ENCODE peak calls at places on chromosomes 5 and 9, in four cellular contexts. I, A, V and P are unnamed samples.

GRCh38 chr5:177049285-177049684 is 26.8 kb downstream of the ZNF346 start:
- DNase-seq in I (no peak), V (no peak), A (no peak), P (no peak)

GRCh38 chr9:89686134-89686533 is 81.3 kb downstream of the GADD45G start:
- DNase-seq in V (no peak), I (no peak), A (no peak), P (no peak)

GRCh38 chr9:122191519-122191918 is 31.8 kb downstream of the MORN5 start:
- DNase-seq in V (no peak), I (no peak), A (no peak), P (no peak)

GRCh38 chr5:149804478-149805450 is 74.7 kb downstream of the PPARGC1B start:
- DNase-seq in V (no peak), A (no peak), I (no peak), P (no peak)

GRCh38 chr9:114745108-114745848 is 60.6 kb downstream of the TNFSF15 start:
- DNase-seq in A (peak; percentile 81), V (no peak), I (no peak), P (no peak)

GRCh38 chr5:87645241-87645640 is 232.5 kb upstream of the CCNH start:
- DNase-seq in V (no peak), I (no peak), A (no peak), P (no peak)

GRCh38 chr9:529721-530120 is 311.8 kb upstream of the DMRT1 start:
- DNase-seq in A (no peak), I (no peak), V (no peak), P (no peak)

GRCh38 chr9:127886401-127886972 is 9.0 kb upstream of the AK1 start:
- DNase-seq in V (no peak), I (no peak), A (no peak), P (no peak)

GRCh38 chr5:131533844-131534243 is 101.2 kb downstream of the RAPGEF6 start:
- DNase-seq in V (no peak), A (no peak), I (no peak), P (no peak)

GRCh38 chr9:86708918-86709835 is 238.1 kb downstream of the GAS1 start:
- DNase-seq in I (no peak), V (no peak), A (no peak), P (no peak)

GRCh38 chr5:59187772-59188347 is 605.0 kb downstream of the RAB3C start:
- DNase-seq in I (no peak), V (no peak), A (peak; percentile 59), P (no peak)

GRCh38 chr5:158910782-158911692 is 188.7 kb downstream of the EBF1 start:
- DNase-seq in I (no peak), V (no peak), A (peak; percentile 78), P (peak; percentile 13)

DNA sequence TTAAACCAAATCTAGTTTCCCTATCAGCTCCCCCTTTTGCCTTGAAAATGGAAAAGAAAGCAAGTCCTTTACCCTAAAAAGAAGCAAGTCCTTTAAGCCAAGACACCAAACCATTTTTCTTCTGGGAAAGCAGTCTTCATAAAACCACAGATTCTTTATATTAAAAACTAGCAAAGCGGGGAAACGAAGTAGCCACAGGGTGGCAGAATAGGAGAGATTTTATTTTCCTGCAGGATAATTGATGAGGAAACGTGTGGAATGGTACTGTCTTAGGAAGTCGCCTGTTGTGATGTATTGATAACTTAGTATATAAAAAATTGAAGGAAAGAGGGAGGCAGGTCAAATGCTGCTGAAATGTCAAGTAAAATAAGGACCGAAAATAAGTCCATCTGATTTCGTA is 41.1 kb downstream of the ZNF883 start:
- DNase-seq in V (no peak), I (no peak), A (peak; percentile 20), P (no peak)
- TF ChIP-seq CTCF in V (peak; percentile 10), I (peak; percentile 4), A (peak; percentile 7), P (peak; percentile 48)

GRCh38 chr9:36470891-36471290 is 70.8 kb upstream of the RNF38 start:
- DNase-seq in A (peak; percentile 83), I (no peak), V (no peak), P (no peak)
- H3K4me3 ChIP-seq in A (peak overlapping the region; percentile 39), I (no peak overlapping the region), V (no peak overlapping the region), P (peak overlapping the region; percentile 36)

DNA sequence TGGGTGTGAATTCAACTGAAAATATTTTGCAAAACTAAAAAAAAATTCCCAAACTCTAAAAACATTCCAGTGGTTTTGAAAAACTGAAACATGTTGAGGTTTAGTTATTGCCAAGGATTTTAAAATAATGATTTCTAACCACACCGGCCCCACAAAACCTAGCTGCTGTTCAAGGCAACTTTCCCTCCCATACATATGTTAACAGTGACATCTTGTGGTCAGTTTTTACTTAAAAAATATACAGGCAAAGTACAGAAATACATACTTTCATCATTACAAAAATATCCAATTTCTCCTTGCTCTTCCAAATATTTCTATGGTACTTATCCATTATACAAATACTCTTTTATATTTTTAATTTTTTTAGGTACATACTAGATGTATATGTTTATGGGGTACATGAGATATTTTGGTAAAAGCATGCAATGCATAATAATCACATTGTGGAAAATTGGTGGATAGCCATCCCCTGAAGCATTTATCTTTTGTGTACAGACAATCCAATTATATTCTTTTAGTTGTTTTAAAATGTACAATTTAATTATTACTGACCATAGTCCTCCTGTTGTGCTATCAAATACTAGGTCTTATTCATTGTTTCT is 34.4 kb upstream of the MRPS30 start:
- DNase-seq in V (peak; percentile 66), A (peak; percentile 73), I (peak; percentile 14), P (peak; percentile 37)
- TF ChIP-seq CTCF in V (peak; percentile 39), A (peak; percentile 32), I (peak; percentile 68), P (peak; percentile 48)

GRCh38 chr9:137025120-137025966 is 2.7 kb downstream of the ABCA2 start:
- DNase-seq in V (no peak), A (no peak), I (no peak), P (no peak)

GRCh38 chr9:137027369-137028012 is 546 bp downstream of the ABCA2 start:
- DNase-seq in A (no peak), V (peak; percentile 64), I (no peak), P (no peak)

GRCh38 chr9:137026828-137027227 is 1.2 kb downstream of the ABCA2 start:
- DNase-seq in I (no peak), V (no peak), A (no peak), P (no peak)

GRCh38 chr9:137028013-137028280 is at the start of gene ABCA2:
- DNase-seq in A (no peak), I (no peak), V (no peak), P (no peak)

DNA sequence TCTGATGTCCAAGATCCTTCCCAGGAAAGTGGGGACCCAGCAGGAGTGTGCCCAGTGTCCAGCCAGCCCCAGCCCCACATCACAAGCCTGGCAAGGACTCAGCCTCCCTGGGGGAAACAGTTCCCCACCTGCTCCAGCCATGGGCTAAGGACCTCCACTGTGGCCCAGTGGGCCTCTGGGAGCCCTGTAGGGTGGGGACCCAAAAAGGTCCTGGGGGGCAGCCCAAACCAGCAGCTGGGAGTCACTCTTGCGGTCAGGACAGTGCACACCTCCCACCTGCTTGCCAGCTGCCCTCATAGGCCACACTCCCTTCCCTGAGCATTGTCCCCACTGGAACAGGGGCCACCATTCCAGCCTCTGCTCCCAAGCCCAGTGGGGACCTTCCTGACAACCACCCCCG is 1.7 kb downstream of the ABCA2 start:
- DNase-seq in I (no peak), A (no peak), V (no peak), P (no peak)
- H3K4me3 ChIP-seq in I (no peak overlapping the region), A (no peak overlapping the region), V (no peak overlapping the region), P (no peak overlapping the region)

GRCh38 chr5:143679777-143680176 is 132.2 kb upstream of the HMHB1 start:
- DNase-seq in A (peak; percentile 66), V (no peak), I (no peak), P (no peak)
- TF ChIP-seq CTCF in A (no peak), V (no peak), I (no peak), P (no peak)

GRCh38 chr9:99103505-99103904 is 1.4 kb upstream of the TGFBR1 start:
- DNase-seq in A (no peak), I (no peak), V (peak; percentile 23), P (no peak)
- H3K4me3 ChIP-seq in A (no peak overlapping the region), I (peak overlapping the region; percentile 83), V (no peak overlapping the region), P (no peak overlapping the region)

DNA sequence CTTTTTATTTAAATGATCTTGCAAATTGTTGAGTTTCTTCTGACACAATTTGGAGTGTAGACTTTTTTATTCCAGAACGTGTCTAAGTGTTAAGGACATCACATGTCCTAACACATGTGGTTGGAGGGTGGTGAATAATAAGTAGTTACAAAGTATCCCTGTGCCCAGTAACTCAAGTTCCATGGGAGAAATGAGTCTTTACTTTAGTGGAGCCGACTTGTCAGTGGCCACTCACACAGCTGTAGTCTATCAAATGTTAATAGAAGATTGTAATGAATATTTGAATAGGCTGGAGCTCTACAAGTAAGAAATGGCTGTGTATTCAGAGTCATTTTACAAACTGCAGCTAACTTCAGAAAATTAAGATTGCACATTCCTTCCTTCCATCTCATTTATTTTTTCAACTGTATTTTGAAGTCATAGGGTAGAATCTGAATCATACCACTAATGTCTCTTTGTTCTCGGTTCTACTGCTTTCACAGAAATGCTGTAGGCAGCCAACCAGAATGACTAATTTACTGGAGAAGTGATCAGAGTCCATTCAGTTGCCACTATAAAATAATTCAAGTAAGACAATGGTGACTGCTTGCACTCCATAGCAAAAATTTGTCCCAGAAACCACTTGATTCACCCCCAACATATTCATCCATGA is 394.9 kb downstream of the NR2F1-AS1 start:
- DNase-seq in I (no peak), A (peak; percentile 91), V (no peak), P (peak; percentile 32)
- TF ChIP-seq CTCF in I (no peak), A (no peak), V (no peak), P (no peak)

DNA sequence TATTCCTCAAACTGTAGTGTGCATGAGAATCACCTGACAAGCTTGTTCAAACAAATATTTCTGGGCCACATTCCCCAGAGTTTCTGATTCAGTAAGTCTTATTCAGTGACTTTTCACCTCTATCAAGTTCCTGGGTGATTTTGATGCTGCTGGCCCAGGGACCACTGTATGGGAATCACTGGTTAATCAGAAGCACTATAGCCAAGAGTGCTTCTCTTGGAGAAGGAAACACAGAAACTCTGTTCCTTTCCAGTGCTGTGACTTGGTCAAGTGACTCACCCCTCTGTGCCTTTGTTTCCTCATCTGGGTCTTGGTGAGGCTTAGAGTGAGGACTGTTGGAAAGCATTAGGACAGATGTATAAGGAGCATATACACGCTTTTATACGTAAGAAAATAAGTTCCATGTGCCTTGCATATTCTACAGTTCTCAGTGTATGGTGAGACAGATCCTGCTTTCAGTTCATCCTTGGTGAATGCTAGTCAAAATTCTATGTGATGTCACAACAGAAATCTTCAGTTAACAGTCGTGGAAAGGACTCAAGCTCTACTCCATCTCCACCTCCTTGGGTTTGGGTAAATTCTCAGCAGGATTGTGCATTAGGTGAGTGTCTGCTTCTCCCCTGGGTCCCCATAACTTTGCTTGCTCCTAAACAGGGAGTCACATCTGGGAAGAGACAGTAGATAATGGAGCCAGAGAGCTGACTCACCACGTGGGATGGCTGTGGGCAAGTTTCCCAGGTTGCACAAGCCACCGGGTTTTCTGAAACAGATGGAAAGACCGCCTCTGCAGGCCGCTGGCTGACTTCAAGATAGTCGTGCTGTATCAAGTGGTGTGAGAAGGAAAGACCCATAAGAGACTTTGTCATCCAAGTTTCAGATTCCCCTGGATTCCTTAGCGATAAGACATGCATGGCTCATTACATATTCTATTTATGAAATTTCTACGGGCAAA is 117.0 kb downstream of the NXNL2 start:
- DNase-seq in A (peak; percentile 98), I (peak; percentile 67), V (no peak), P (peak; percentile 97)
- H3K4me3 ChIP-seq in A (no peak overlapping the region), I (no peak overlapping the region), V (no peak overlapping the region), P (peak overlapping the region; percentile 33)

GRCh38 chr5:139711067-139711851 is 63.1 kb downstream of the CXXC5 start:
- DNase-seq in I (peak; percentile 31), A (no peak), V (peak; percentile 77), P (no peak)
- TF ChIP-seq CTCF in I (no peak), A (no peak), V (peak; percentile 25), P (peak; percentile 36)